ENCODE peak calls at places on chromosomes 11 and 22, in nine cellular contexts. J, S, H, I, Q, C, P, K and D are unnamed samples.
A peak's percentile ranks its signal among the peaks of the same experiment; 100 is the strongest.

GRCh38 chr11:62909107-62909894 is 11.9 kb downstream of the CHRM1 start:
- DNase-seq in H (no peak), P (peak; percentile 60), S (peak; percentile 61), I (no peak), J (peak; percentile 40), Q (no peak), C (no peak), K (no peak), D (no peak)

GRCh38 chr11:8008212-8008611 is 21.1 kb downstream of the EIF3F start:
- DNase-seq in K (no peak), P (no peak), I (no peak), J (no peak), H (no peak), Q (no peak), C (no peak), S (no peak), D (no peak)

GRCh38 chr22:44205713-44206645 is 25.3 kb downstream of the PARVG start:
- DNase-seq in P (no peak), H (peak; percentile 25), S (no peak), I (no peak), K (no peak), C (no peak), Q (no peak), J (no peak), D (no peak)

GRCh38 chr22:43310311-43310710 is 32.9 kb downstream of the SCUBE1 start:
- DNase-seq in H (no peak), S (no peak), K (no peak), C (no peak), Q (no peak), I (no peak), P (no peak), J (no peak), D (no peak)

GRCh38 chr22:30128511-30128910 is 48.2 kb downstream of the HORMAD2 start:
- DNase-seq in C (no peak), I (no peak), Q (no peak), K (no peak), H (no peak), J (no peak), P (no peak), S (no peak), D (no peak)

GRCh38 chr22:43706151-43706550 is 106.0 kb downstream of the EFCAB6 start:
- DNase-seq in J (no peak), S (no peak), K (no peak), Q (no peak), P (no peak), C (no peak), I (no peak), H (no peak), D (no peak)

GRCh38 chr11:93933230-93933629 is 82.8 kb upstream of the VSTM5 start:
- DNase-seq in I (no peak), P (no peak), Q (no peak), K (no peak), H (no peak), S (no peak), J (no peak), C (no peak), D (no peak)

GRCh38 chr11:11580012-11580411 is 41.8 kb downstream of the GALNT18 start:
- DNase-seq in J (no peak), P (no peak), H (no peak), Q (no peak), I (no peak), K (no peak), S (no peak), C (no peak), D (no peak)

GRCh38 chr11:14015711-14016110 is 53.2 kb downstream of the SPON1 start:
- DNase-seq in Q (no peak), I (no peak), H (no peak), C (no peak), J (no peak), S (no peak), P (no peak), K (no peak), D (no peak)

GRCh38 chr11:99911116-99911515 is 776.0 kb upstream of the ARHGAP42 start:
- DNase-seq in S (no peak), J (no peak), I (no peak), K (no peak), C (no peak), P (no peak), Q (no peak), H (no peak), D (no peak)

GRCh38 chr11:70423523-70424505 is 25.5 kb downstream of the CTTN start:
- DNase-seq in Q (peak; percentile 36), J (no peak), H (no peak), S (no peak), K (no peak), P (peak; percentile 81), C (peak; percentile 34), I (no peak), D (no peak)

GRCh38 chr11:103110406-103110805 is 1.2 kb downstream of the DYNC2H1 start:
- DNase-seq in C (no peak), H (no peak), P (no peak), I (no peak), Q (no peak), J (no peak), K (no peak), S (no peak), D (no peak)

GRCh38 chr11:61384271-61385242 is 7.8 kb upstream of the TMEM216 start:
- DNase-seq in Q (no peak), S (no peak), P (no peak), H (no peak), I (no peak), K (no peak), C (no peak), J (no peak), D (no peak)

GRCh38 chr11:62439785-62440602 is 21.2 kb downstream of the SCGB1A1 start:
- DNase-seq in J (no peak), C (peak; percentile 52), K (no peak), H (no peak), S (no peak), I (no peak), P (no peak), Q (no peak), D (no peak)

GRCh38 chr11:64021742-64022067 is 14.0 kb upstream of the FLRT1 start:
- DNase-seq in Q (no peak), C (no peak), K (no peak), H (no peak), S (no peak), P (no peak), I (no peak), J (no peak), D (no peak)

GRCh38 chr11:126608626-126609010 is 253.1 kb downstream of the ST3GAL4 start:
- DNase-seq in H (no peak), C (no peak), S (no peak), K (no peak), J (no peak), I (no peak), Q (no peak), P (no peak), D (no peak)

GRCh38 chr11:130489027-130489584 is 40.7 kb downstream of the ADAMTS15 start:
- DNase-seq in Q (no peak), K (no peak), I (no peak), S (no peak), H (no peak), J (no peak), P (no peak), C (no peak), D (no peak)

GRCh38 chr11:124839051-124839971 is 25.9 kb upstream of the ROBO3 start:
- DNase-seq in P (peak; percentile 18), S (no peak), C (no peak), Q (no peak), J (no peak), I (no peak), K (no peak), H (no peak), D (no peak)

GRCh38 chr22:45318168-45318557 is 8.4 kb downstream of the FAM118A start:
- DNase-seq in J (no peak), K (peak; percentile 77), Q (peak; percentile 81), P (peak; percentile 85), H (peak; percentile 74), I (peak; percentile 64), C (peak; percentile 77), S (no peak), D (peak; percentile 80)

GRCh38 chr11:1230456-1231395 is 7.9 kb downstream of the MUC5B start:
- DNase-seq in P (no peak), J (no peak), S (no peak), H (no peak), I (no peak), Q (no peak), C (no peak), K (no peak), D (no peak)

GRCh38 chr11:77142091-77142975 is 14.3 kb downstream of the MYO7A start:
- DNase-seq in S (no peak), Q (peak; percentile 24), J (no peak), P (no peak), H (no peak), I (no peak), C (no peak), K (no peak), D (no peak)